ENCODE peak calls at places on chromosomes 12 and 14, in five cellular contexts. L, Q, D, U and O are unnamed samples.

GRCh38 chr14:45089813-45090212 is 5.9 kb downstream of the PRPF39 start:
- DNase-seq in L (no peak), Q (peak; percentile 40), D (no peak), U (no peak), O (no peak)

GRCh38 chr12:114407034-114407420 is 1.1 kb upstream of the TBX5 start:
- DNase-seq in L (no peak), Q (no peak), D (no peak), U (no peak), O (no peak)

GRCh38 chr14:72679591-72680151 is 214.2 kb downstream of the DPF3 start:
- DNase-seq in L (no peak), Q (peak; percentile 25), D (peak; percentile 35), U (no peak), O (peak; percentile 36)

GRCh38 chr12:92562063-92562734 is 140.6 kb upstream of the PLEKHG7 start:
- DNase-seq in L (no peak), Q (no peak), D (no peak), U (no peak), O (no peak)

GRCh38 chr12:32025906-32026305 is 66.7 kb downstream of the RESF1 start:
- DNase-seq in L (peak; percentile 12), Q (no peak), D (no peak), U (no peak), O (no peak)

GRCh38 chr14:22333408-22334274 is 255.4 kb downstream of the DAD1 start:
- DNase-seq in L (no peak), Q (peak; percentile 61), D (no peak), U (peak; percentile 72), O (peak; percentile 92)

GRCh38 chr12:19387182-19387581 is 52.1 kb upstream of the AEBP2 start:
- DNase-seq in L (no peak), Q (no peak), D (no peak), U (no peak), O (no peak)

GRCh38 chr14:95289323-95290010 is 30.2 kb downstream of the CLMN start:
- DNase-seq in L (no peak), Q (no peak), D (no peak), U (no peak), O (no peak)

GRCh38 chr12:126747530-126748149 is 1519.3 kb upstream of the TMEM132C start:
- DNase-seq in L (no peak), Q (peak; percentile 27), D (peak; percentile 67), U (peak; percentile 52), O (peak; percentile 49)

GRCh38 chr12:113021500-113021899 is 35.0 kb upstream of the DTX1 start:
- DNase-seq in L (no peak), Q (no peak), D (no peak), U (no peak), O (no peak)

GRCh38 chr12:44334347-44334746 is 498.5 kb downstream of the TMEM117 start:
- DNase-seq in L (no peak), Q (no peak), D (no peak), U (no peak), O (no peak)

GRCh38 chr14:105300542-105301102 is at the start of gene BRF1:
- DNase-seq in L (peak; percentile 97), Q (peak; percentile 93), D (peak; percentile 99), U (peak; percentile 78), O (peak; percentile 96)